ENCODE peak calls at places on chromosomes 6 and 20, in eight cellular contexts. One of them, this sample, is unnamed. For H3K4me1, the result is how much of the 10 kb centered on the place peaks cover.

GRCh38 chr20:58566981-58567380 is 51.8 kb upstream of the APCDD1L start:
- DNase-seq in cardiac muscle cell: no peak
- DNase-seq in tibial artery: no peak
- DNase-seq in thoracic aorta: no peak
- DNase-seq in lower lobe of right lung: no peak
- DNase-seq in BE2C: no peak
- DNase-seq in body of pancreas: no peak
- DNase-seq in adrenal gland: no peak
- DNase-seq in this sample: no peak

GRCh38 chr6:14634072-14634471 is 516.5 kb downstream of the CD83 start:
- DNase-seq in cardiac muscle cell: no peak
- DNase-seq in tibial artery: no peak
- DNase-seq in thoracic aorta: no peak
- DNase-seq in lower lobe of right lung: no peak
- DNase-seq in BE2C: no peak
- DNase-seq in body of pancreas: no peak
- DNase-seq in adrenal gland: no peak
- DNase-seq in this sample: no peak

GRCh38 chr20:34037767-34038166 is 44.1 kb downstream of the RALY start:
- DNase-seq in cardiac muscle cell: peak
- DNase-seq in tibial artery: no peak
- DNase-seq in thoracic aorta: no peak
- DNase-seq in lower lobe of right lung: no peak
- DNase-seq in BE2C: no peak
- DNase-seq in body of pancreas: no peak
- DNase-seq in adrenal gland: no peak
- DNase-seq in this sample: no peak

GRCh38 chr20:45218133-45218532 is 3.0 kb upstream of the SEMG2 start:
- DNase-seq in cardiac muscle cell: no peak
- DNase-seq in tibial artery: no peak
- DNase-seq in thoracic aorta: no peak
- DNase-seq in lower lobe of right lung: no peak
- DNase-seq in BE2C: peak
- DNase-seq in body of pancreas: no peak
- DNase-seq in adrenal gland: no peak
- DNase-seq in this sample: no peak

GRCh38 chr6:157946865-157947532 is 34.7 kb upstream of the SYNJ2 start:
- DNase-seq in cardiac muscle cell: peak
- DNase-seq in tibial artery: no peak
- DNase-seq in thoracic aorta: no peak
- DNase-seq in lower lobe of right lung: no peak
- DNase-seq in BE2C: no peak
- DNase-seq in body of pancreas: no peak
- DNase-seq in adrenal gland: no peak
- DNase-seq in this sample: no peak

GRCh38 chr6:7696061-7696460 is 29.8 kb upstream of the BMP6 start:
- DNase-seq in cardiac muscle cell: no peak
- DNase-seq in tibial artery: no peak
- DNase-seq in thoracic aorta: no peak
- DNase-seq in lower lobe of right lung: no peak
- DNase-seq in BE2C: no peak
- DNase-seq in body of pancreas: no peak
- DNase-seq in adrenal gland: peak
- DNase-seq in this sample: no peak

GRCh38 chr6:12137480-12137879 is 125.4 kb downstream of the HIVEP1 start:
- DNase-seq in cardiac muscle cell: peak
- DNase-seq in tibial artery: no peak
- DNase-seq in thoracic aorta: peak
- DNase-seq in lower lobe of right lung: no peak
- DNase-seq in BE2C: no peak
- DNase-seq in body of pancreas: peak
- DNase-seq in adrenal gland: peak
- DNase-seq in this sample: no peak

GRCh38 chr20:62830251-62830650 is 13.4 kb downstream of the COL9A3 start:
- DNase-seq in cardiac muscle cell: no peak
- DNase-seq in tibial artery: no peak
- DNase-seq in thoracic aorta: no peak
- DNase-seq in lower lobe of right lung: no peak
- DNase-seq in BE2C: no peak
- DNase-seq in body of pancreas: no peak
- DNase-seq in adrenal gland: no peak
- DNase-seq in this sample: no peak

DNA sequence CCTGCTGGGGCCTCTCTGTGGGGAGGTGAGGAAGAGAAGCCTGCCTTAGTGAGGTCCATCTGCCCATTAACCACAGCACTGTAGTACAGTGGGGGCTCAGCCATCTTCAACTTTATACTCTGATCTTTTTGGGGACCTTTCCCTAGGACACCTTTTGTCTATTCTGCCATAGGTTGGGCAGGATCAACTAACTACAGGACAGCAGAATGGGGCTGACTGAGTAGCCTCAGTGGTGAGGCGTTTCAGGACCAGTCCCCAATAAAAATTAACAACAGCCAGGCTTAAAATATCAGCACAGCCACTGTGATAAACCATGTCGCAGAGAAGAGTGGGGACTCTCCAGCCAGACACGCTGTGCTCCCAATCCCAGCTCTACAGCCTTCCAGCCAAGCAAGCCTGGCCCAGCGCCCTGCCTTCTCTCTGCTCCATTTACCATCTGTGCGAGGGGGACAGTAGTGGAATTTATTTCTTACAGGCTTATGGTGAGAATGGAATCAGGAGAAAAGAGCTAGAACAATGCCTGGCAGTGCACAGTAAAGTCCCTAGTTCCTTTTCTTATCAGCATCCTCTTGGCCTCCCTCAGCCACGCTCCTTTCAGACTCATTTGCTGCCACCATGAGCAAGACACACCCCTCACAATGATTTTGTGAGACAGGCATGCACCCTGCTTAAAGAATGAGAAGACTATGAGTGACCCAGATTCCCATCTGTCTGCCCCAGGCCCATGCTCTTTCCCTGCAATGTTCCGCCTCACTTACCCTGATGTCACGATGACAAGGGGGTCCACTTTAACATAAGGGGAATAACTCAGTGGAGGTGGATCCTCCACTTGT is 75.4 kb downstream of the SLC22A23 start:
- DNase-seq in cardiac muscle cell: peak
- DNase-seq in tibial artery: peak
- DNase-seq in thoracic aorta: no peak
- DNase-seq in lower lobe of right lung: no peak
- DNase-seq in BE2C: no peak
- DNase-seq in body of pancreas: no peak
- DNase-seq in adrenal gland: no peak
- DNase-seq in this sample: no peak
- H3K4me1 ChIP-seq in cardiac muscle cell: half or more
- H3K4me1 ChIP-seq in tibial artery: under half
- H3K4me1 ChIP-seq in thoracic aorta: under half
- H3K4me1 ChIP-seq in lower lobe of right lung: under half
- H3K4me1 ChIP-seq in BE2C: under half
- H3K4me1 ChIP-seq in body of pancreas: half or more
- H3K4me1 ChIP-seq in adrenal gland: under half
- H3K4me1 ChIP-seq in this sample: half or more

DNA sequence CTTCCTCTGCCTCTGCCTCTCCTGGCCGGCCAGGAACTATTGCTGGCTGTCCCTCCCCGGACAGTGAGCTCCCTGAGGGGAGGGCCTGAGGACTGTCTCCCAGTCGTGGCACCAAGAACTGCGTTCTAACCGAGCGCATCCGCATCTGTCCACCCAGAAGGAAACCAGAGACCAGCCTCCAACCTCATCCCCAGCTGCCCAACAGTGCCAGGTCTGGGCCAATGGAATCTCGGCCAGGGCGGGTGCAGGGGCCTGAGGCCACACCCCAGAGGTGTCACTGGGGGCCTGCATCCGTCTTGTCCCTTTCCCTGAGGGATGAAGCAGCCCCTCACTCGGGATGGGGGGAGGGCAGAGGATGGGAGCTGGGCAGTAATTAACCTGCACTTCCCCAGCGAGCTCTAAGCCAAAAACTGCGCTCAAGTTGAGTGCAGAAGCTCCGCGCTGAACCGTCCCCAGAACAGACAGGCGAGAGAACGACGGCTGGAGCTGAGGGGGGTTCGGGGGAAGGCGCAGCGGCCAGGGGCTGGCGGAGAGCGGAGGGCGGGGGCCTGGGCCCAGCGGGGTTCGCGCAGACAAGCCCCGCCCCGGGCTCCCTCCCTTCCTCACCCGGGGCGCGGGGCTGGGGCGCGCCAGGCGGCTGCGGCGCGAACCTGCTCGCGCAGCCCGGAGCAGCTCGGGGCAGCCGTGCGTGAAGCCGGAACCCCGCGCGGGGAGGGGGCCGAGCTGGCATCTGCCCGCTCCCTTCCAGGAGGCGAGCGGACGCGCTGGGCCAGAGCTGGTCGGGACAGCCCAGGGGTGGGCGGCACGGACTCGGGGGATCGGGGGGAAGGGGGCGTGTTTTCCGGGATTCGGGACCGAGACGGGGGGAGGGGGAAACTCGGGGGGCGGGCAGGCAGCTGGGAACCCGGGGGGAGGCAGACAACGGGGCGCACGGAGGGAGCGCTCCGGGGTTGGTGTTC is 1.4 kb downstream of the TFEB start:
- DNase-seq in cardiac muscle cell: peak
- DNase-seq in tibial artery: peak
- DNase-seq in thoracic aorta: no peak
- DNase-seq in lower lobe of right lung: peak
- DNase-seq in BE2C: peak
- DNase-seq in body of pancreas: peak
- DNase-seq in adrenal gland: peak
- DNase-seq in this sample: peak
- TF ChIP-seq CTCF in cardiac muscle cell: no peak
- TF ChIP-seq CTCF in tibial artery: no peak
- TF ChIP-seq CTCF in thoracic aorta: no peak
- TF ChIP-seq CTCF in lower lobe of right lung: no peak
- TF ChIP-seq CTCF in BE2C: no peak
- TF ChIP-seq CTCF in body of pancreas: no peak
- TF ChIP-seq CTCF in adrenal gland: peak
- TF ChIP-seq CTCF in this sample: no peak

DNA sequence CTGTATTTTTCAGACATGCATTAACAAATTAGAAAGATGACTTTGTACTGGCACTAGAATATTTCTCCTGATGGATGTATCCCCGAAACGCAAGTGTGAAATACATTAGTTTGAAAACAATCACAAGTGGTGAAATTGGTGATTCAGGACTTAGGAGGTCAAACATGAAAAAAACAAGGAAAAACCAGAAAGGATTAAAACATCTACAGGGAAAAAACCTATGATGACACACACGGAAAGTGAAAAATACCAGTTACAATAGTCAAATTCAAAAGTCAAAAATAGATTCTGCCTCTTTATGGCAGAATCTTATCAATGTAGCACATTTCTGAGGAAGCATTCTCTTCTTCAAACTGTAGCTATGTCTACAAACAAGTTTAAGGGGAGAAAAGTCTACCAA is 129.0 kb upstream of the SGK1 start:
- DNase-seq in cardiac muscle cell: peak
- DNase-seq in tibial artery: no peak
- DNase-seq in thoracic aorta: no peak
- DNase-seq in lower lobe of right lung: no peak
- DNase-seq in BE2C: no peak
- DNase-seq in body of pancreas: no peak
- DNase-seq in adrenal gland: no peak
- DNase-seq in this sample: no peak
- H3K4me3 ChIP-seq in cardiac muscle cell: no peak
- H3K4me3 ChIP-seq in tibial artery: no peak
- H3K4me3 ChIP-seq in thoracic aorta: no peak
- H3K4me3 ChIP-seq in lower lobe of right lung: no peak
- H3K4me3 ChIP-seq in BE2C: no peak
- H3K4me3 ChIP-seq in body of pancreas: no peak
- H3K4me3 ChIP-seq in adrenal gland: no peak
- H3K4me3 ChIP-seq in this sample: no peak

GRCh38 chr6:117441824-117442264 is 16.1 kb upstream of the ROS1 start:
- DNase-seq in cardiac muscle cell: peak
- DNase-seq in tibial artery: no peak
- DNase-seq in thoracic aorta: no peak
- DNase-seq in lower lobe of right lung: no peak
- DNase-seq in BE2C: no peak
- DNase-seq in body of pancreas: no peak
- DNase-seq in adrenal gland: no peak
- DNase-seq in this sample: no peak

GRCh38 chr6:117448011-117448410 is 22.3 kb upstream of the ROS1 start:
- DNase-seq in cardiac muscle cell: peak
- DNase-seq in tibial artery: no peak
- DNase-seq in thoracic aorta: no peak
- DNase-seq in lower lobe of right lung: no peak
- DNase-seq in BE2C: no peak
- DNase-seq in body of pancreas: no peak
- DNase-seq in adrenal gland: no peak
- DNase-seq in this sample: no peak

GRCh38 chr6:117446851-117447250 is 21.1 kb upstream of the ROS1 start:
- DNase-seq in cardiac muscle cell: no peak
- DNase-seq in tibial artery: no peak
- DNase-seq in thoracic aorta: no peak
- DNase-seq in lower lobe of right lung: no peak
- DNase-seq in BE2C: no peak
- DNase-seq in body of pancreas: no peak
- DNase-seq in adrenal gland: no peak
- DNase-seq in this sample: no peak

GRCh38 chr6:117440558-117441525 is 15.1 kb upstream of the ROS1 start:
- DNase-seq in cardiac muscle cell: peak
- DNase-seq in tibial artery: no peak
- DNase-seq in thoracic aorta: no peak
- DNase-seq in lower lobe of right lung: no peak
- DNase-seq in BE2C: no peak
- DNase-seq in body of pancreas: no peak
- DNase-seq in adrenal gland: no peak
- DNase-seq in this sample: no peak

GRCh38 chr6:117444600-117444999 is 18.9 kb upstream of the ROS1 start:
- DNase-seq in cardiac muscle cell: peak
- DNase-seq in tibial artery: no peak
- DNase-seq in thoracic aorta: no peak
- DNase-seq in lower lobe of right lung: no peak
- DNase-seq in BE2C: no peak
- DNase-seq in body of pancreas: no peak
- DNase-seq in adrenal gland: no peak
- DNase-seq in this sample: no peak
- H3K4me1 ChIP-seq in cardiac muscle cell: under half
- H3K4me1 ChIP-seq in tibial artery: under half
- H3K4me1 ChIP-seq in thoracic aorta: under half
- H3K4me1 ChIP-seq in lower lobe of right lung: under half
- H3K4me1 ChIP-seq in BE2C: under half
- H3K4me1 ChIP-seq in body of pancreas: under half
- H3K4me1 ChIP-seq in adrenal gland: under half
- H3K4me1 ChIP-seq in this sample: under half

GRCh38 chr6:149026530-149026942 is 279.7 kb downstream of the UST start:
- DNase-seq in cardiac muscle cell: peak
- DNase-seq in tibial artery: no peak
- DNase-seq in thoracic aorta: no peak
- DNase-seq in lower lobe of right lung: no peak
- DNase-seq in BE2C: peak
- DNase-seq in body of pancreas: no peak
- DNase-seq in adrenal gland: peak
- DNase-seq in this sample: peak
- TF ChIP-seq CTCF in cardiac muscle cell: peak
- TF ChIP-seq CTCF in tibial artery: peak
- TF ChIP-seq CTCF in thoracic aorta: peak
- TF ChIP-seq CTCF in lower lobe of right lung: peak
- TF ChIP-seq CTCF in BE2C: peak
- TF ChIP-seq CTCF in body of pancreas: peak
- TF ChIP-seq CTCF in adrenal gland: peak
- TF ChIP-seq CTCF in this sample: peak

This sample was measured in Caco-2.